ENCODE peak calls at places on chromosomes 5 and 9, in eight cellular contexts. B is stimulated activated CD4-positive, alpha-beta T cell treated with anti-CD3 and anti-CD28 coated beads, Interleukin-2, amount 100 ng/mL, for 48 hours; W is SJSA1; U is left ventricle myocardium inferior; F is left cardiac atrium; V is ecto neural progenitor cell; S is GM12865; D is naive thymus-derived CD8-positive, alpha-beta T cell. J is an unnamed sample.

GRCh38 chr5:180141068-180141660 is 67.8 kb downstream of the RASGEF1C start:
- DNase-seq in F (no peak), B (no peak), U (no peak), W (no peak), V (no peak), D (no peak), S (no peak), J (no peak)

GRCh38 chr5:139676951-139677367 is 28.8 kb downstream of the CXXC5 start:
- DNase-seq in S (no peak), U (no peak), W (no peak), B (no peak), D (no peak), F (no peak), V (peak), J (no peak)

GRCh38 chr9:136849038-136849959 is at the start of gene PHPT1:
- DNase-seq in V (peak), S (peak), B (peak), D (peak), F (peak), W (peak), U (peak), J (peak)

GRCh38 chr9:21616082-21616778 is 134.1 kb upstream of the IFNE start:
- DNase-seq in F (no peak), V (no peak), S (no peak), U (no peak), D (no peak), B (no peak), W (peak), J (no peak)

GRCh38 chr5:172175263-172175719 is 12.7 kb downstream of the STK10 start:
- DNase-seq in B (peak), F (peak), U (peak), D (peak), S (peak), V (no peak), W (no peak), J (no peak)

GRCh38 chr5:132775439-132776076 is 1.5 kb downstream of the SEPTIN8 start:
- DNase-seq in D (no peak), F (no peak), U (no peak), S (no peak), V (no peak), B (no peak), W (no peak), J (no peak)

GRCh38 chr9:21228122-21228521 is at the start of gene IFNA17:
- DNase-seq in V (no peak), D (no peak), S (no peak), U (no peak), F (no peak), W (no peak), B (no peak), J (no peak)

GRCh38 chr5:109833946-109834345 is 144.2 kb downstream of the MAN2A1 start:
- DNase-seq in V (no peak), D (no peak), B (no peak), S (no peak), W (no peak), F (no peak), U (no peak), J (no peak)

J was measured in DMS79.